ENCODE peak calls at places on chromosomes 12 and 14, in six cellular contexts. L, B, W, S, P and X are unnamed samples.

GRCh38 chr14:21020977-21021545 is 3.8 kb downstream of the NDRG2 start:
- DNase-seq in S (no peak), W (no peak), P (no peak), B (no peak), L (no peak), X (no peak)

GRCh38 chr12:124837958-124838803 is 25.5 kb downstream of the SCARB1 start:
- DNase-seq in L (no peak), S (no peak), W (peak), B (peak), P (peak), X (no peak)

GRCh38 chr14:86935241-86935640 is 1057.7 kb downstream of the GALC start:
- DNase-seq in P (no peak), L (no peak), B (no peak), W (no peak), S (no peak), X (no peak)

GRCh38 chr12:49842519-49843352 is at the start of gene BCDIN3D:
- DNase-seq in S (peak), B (peak), P (peak), L (peak), W (peak), X (peak)

GRCh38 chr14:33435911-33436310 is 497.2 kb downstream of the NPAS3 start:
- DNase-seq in W (no peak), B (no peak), S (no peak), P (no peak), L (no peak), X (no peak)

GRCh38 chr14:90538095-90538494 is 141.3 kb downstream of the CALM1 start:
- DNase-seq in P (no peak), L (no peak), B (no peak), W (no peak), S (no peak), X (no peak)

GRCh38 chr12:130162267-130162666 is at the start of gene FZD10:
- DNase-seq in B (peak), W (no peak), P (no peak), S (peak), L (no peak), X (no peak)

GRCh38 chr12:12726543-12727093 is 9.4 kb downstream of the CDKN1B start:
- DNase-seq in L (no peak), S (no peak), P (no peak), W (peak), B (no peak), X (no peak)

GRCh38 chr14:105439179-105439578 is 19.6 kb downstream of the MTA1 start:
- DNase-seq in L (no peak), B (no peak), P (no peak), W (no peak), S (no peak), X (no peak)

GRCh38 chr12:27973487-27973890 is 956 bp upstream of the PTHLH start:
- DNase-seq in P (no peak), B (no peak), L (no peak), W (no peak), S (no peak), X (no peak)

GRCh38 chr12:116955382-116956021 is 44.8 kb downstream of the FBXW8 start:
- DNase-seq in L (no peak), P (peak), W (peak), S (no peak), B (no peak), X (no peak)

GRCh38 chr14:33120966-33121365 is 182.3 kb downstream of the NPAS3 start:
- DNase-seq in S (no peak), L (no peak), P (no peak), B (no peak), W (no peak), X (no peak)